ENCODE peak calls at places on chromosomes 13 and 19, in five cellular contexts. N is SW480; R is stimulated activated CD8-positive, alpha-beta memory T cell treated with anti-CD3 and anti-CD28 coated beads, Interleukin-4, amount 100 ng/mL, for 48 hours; K is psoas muscle; U is activated CD8-positive, alpha-beta memory T cell treated with anti-CD3 and anti-CD28 coated beads for 1 hour. D is an unnamed sample.

GRCh38 chr19:40601061-40601973 is at the start of gene LTBP4:
- DNase-seq in N (peak; percentile 59), R (no peak), K (peak; percentile 62), U (no peak), D (peak; percentile 59)

GRCh38 chr13:67554296-67554695 is 324.2 kb upstream of the PCDH9 start:
- DNase-seq in N (no peak), R (no peak), K (no peak), U (no peak), D (no peak)

GRCh38 chr19:29119582-29119981 is 93.4 kb downstream of the UQCRFS1 start:
- DNase-seq in N (peak; percentile 23), R (no peak), K (no peak), U (no peak), D (no peak)

GRCh38 chr19:6519289-6519688 is 11.5 kb upstream of the TNFSF9 start:
- DNase-seq in N (no peak), R (no peak), K (no peak), U (no peak), D (peak; percentile 39)

GRCh38 chr19:48351341-48351752 is 12.4 kb downstream of the TMEM143 start:
- DNase-seq in N (peak; percentile 52), R (peak; percentile 94), K (peak; percentile 68), U (no peak), D (peak; percentile 71)

GRCh38 chr13:98816406-98816805 is 63.9 kb upstream of the SLC15A1 start:
- DNase-seq in N (no peak), R (no peak), K (no peak), U (no peak), D (no peak)

GRCh38 chr13:30616927-30617314 is 799 bp upstream of the USPL1 start:
- DNase-seq in N (peak; percentile 97), R (no peak), K (no peak), U (peak; percentile 14), D (peak; percentile 87)

GRCh38 chr19:18291590-18292459 is 10.4 kb upstream of the JUND start:
- DNase-seq in N (peak; percentile 78), R (peak; percentile 95), K (peak; percentile 86), U (no peak), D (peak; percentile 91)